ENCODE peak calls at places on chromosomes 7 and 10, in ten cellular contexts. One of them, this sample, is unnamed.

GRCh38 chr7:114317450-114318098 is 97.0 kb upstream of the FOXP2 start:
- DNase-seq in foreskin keratinocyte: no peak
- DNase-seq in tibial nerve: no peak
- DNase-seq in heart left ventricle: no peak
- DNase-seq in HepG2: no peak
- DNase-seq in gastrocnemius medialis: no peak
- DNase-seq in breast epithelium: no peak
- DNase-seq in RWPE2: no peak
- DNase-seq in Panc1: no peak
- DNase-seq in fibroblast of lung: no peak
- DNase-seq in this sample: no peak

GRCh38 chr10:30553625-30554442 is 75.7 kb downstream of the LYZL2 start:
- DNase-seq in foreskin keratinocyte: no peak
- DNase-seq in tibial nerve: peak; percentile 76
- DNase-seq in heart left ventricle: peak; percentile 84
- DNase-seq in HepG2: peak; percentile 57
- DNase-seq in gastrocnemius medialis: peak; percentile 62
- DNase-seq in breast epithelium: no peak
- DNase-seq in RWPE2: no peak
- DNase-seq in Panc1: no peak
- DNase-seq in fibroblast of lung: peak; percentile 18
- DNase-seq in this sample: no peak

GRCh38 chr7:273327-273726 is 16.6 kb upstream of the FOXL3 start:
- DNase-seq in foreskin keratinocyte: no peak
- DNase-seq in tibial nerve: no peak
- DNase-seq in heart left ventricle: no peak
- DNase-seq in HepG2: no peak
- DNase-seq in gastrocnemius medialis: no peak
- DNase-seq in breast epithelium: no peak
- DNase-seq in RWPE2: peak; percentile 14
- DNase-seq in Panc1: no peak
- DNase-seq in fibroblast of lung: no peak
- DNase-seq in this sample: no peak

GRCh38 chr7:34165927-34166550 is 260.7 kb downstream of the BMPER start:
- DNase-seq in foreskin keratinocyte: peak; percentile 30
- DNase-seq in tibial nerve: no peak
- DNase-seq in heart left ventricle: no peak
- DNase-seq in HepG2: peak; percentile 25
- DNase-seq in gastrocnemius medialis: no peak
- DNase-seq in breast epithelium: no peak
- DNase-seq in RWPE2: no peak
- DNase-seq in Panc1: no peak
- DNase-seq in fibroblast of lung: peak; percentile 27
- DNase-seq in this sample: no peak

GRCh38 chr7:146172112-146172511 is 55.5 kb downstream of the CNTNAP2 start:
- DNase-seq in foreskin keratinocyte: no peak
- DNase-seq in tibial nerve: no peak
- DNase-seq in heart left ventricle: no peak
- DNase-seq in HepG2: no peak
- DNase-seq in gastrocnemius medialis: no peak
- DNase-seq in breast epithelium: no peak
- DNase-seq in RWPE2: no peak
- DNase-seq in Panc1: no peak
- DNase-seq in fibroblast of lung: no peak
- DNase-seq in this sample: no peak

GRCh38 chr7:135466442-135467206 is 43.3 kb downstream of the CNOT4 start:
- DNase-seq in foreskin keratinocyte: no peak
- DNase-seq in tibial nerve: no peak
- DNase-seq in heart left ventricle: no peak
- DNase-seq in HepG2: no peak
- DNase-seq in gastrocnemius medialis: no peak
- DNase-seq in breast epithelium: no peak
- DNase-seq in RWPE2: no peak
- DNase-seq in Panc1: no peak
- DNase-seq in fibroblast of lung: no peak
- DNase-seq in this sample: no peak

GRCh38 chr7:73992104-73992562 is 35.8 kb upstream of the ELN start:
- DNase-seq in foreskin keratinocyte: no peak
- DNase-seq in tibial nerve: no peak
- DNase-seq in heart left ventricle: no peak
- DNase-seq in HepG2: no peak
- DNase-seq in gastrocnemius medialis: no peak
- DNase-seq in breast epithelium: peak; percentile 46
- DNase-seq in RWPE2: no peak
- DNase-seq in Panc1: no peak
- DNase-seq in fibroblast of lung: peak; percentile 88
- DNase-seq in this sample: peak; percentile 68

GRCh38 chr10:92242910-92243671 is 47.8 kb downstream of the CPEB3 start:
- DNase-seq in foreskin keratinocyte: peak; percentile 75
- DNase-seq in tibial nerve: peak; percentile 38
- DNase-seq in heart left ventricle: no peak
- DNase-seq in HepG2: peak; percentile 58
- DNase-seq in gastrocnemius medialis: peak; percentile 69
- DNase-seq in breast epithelium: peak; percentile 39
- DNase-seq in RWPE2: no peak
- DNase-seq in Panc1: peak; percentile 39
- DNase-seq in fibroblast of lung: peak; percentile 71
- DNase-seq in this sample: no peak

GRCh38 chr7:104127204-104127603 is 80.6 kb downstream of the ORC5 start:
- DNase-seq in foreskin keratinocyte: no peak
- DNase-seq in tibial nerve: no peak
- DNase-seq in heart left ventricle: no peak
- DNase-seq in HepG2: no peak
- DNase-seq in gastrocnemius medialis: no peak
- DNase-seq in breast epithelium: no peak
- DNase-seq in RWPE2: no peak
- DNase-seq in Panc1: no peak
- DNase-seq in fibroblast of lung: no peak
- DNase-seq in this sample: no peak

GRCh38 chr7:1536105-1536767 is 5.7 kb downstream of the MAFK start:
- DNase-seq in foreskin keratinocyte: no peak
- DNase-seq in tibial nerve: no peak
- DNase-seq in heart left ventricle: peak; percentile 66
- DNase-seq in HepG2: no peak
- DNase-seq in gastrocnemius medialis: no peak
- DNase-seq in breast epithelium: no peak
- DNase-seq in RWPE2: no peak
- DNase-seq in Panc1: no peak
- DNase-seq in fibroblast of lung: no peak
- DNase-seq in this sample: no peak

GRCh38 chr7:21140622-21141021 is 287.3 kb upstream of the SP4 start:
- DNase-seq in foreskin keratinocyte: peak; percentile 52
- DNase-seq in tibial nerve: no peak
- DNase-seq in heart left ventricle: no peak
- DNase-seq in HepG2: no peak
- DNase-seq in gastrocnemius medialis: no peak
- DNase-seq in breast epithelium: no peak
- DNase-seq in RWPE2: no peak
- DNase-seq in Panc1: no peak
- DNase-seq in fibroblast of lung: no peak
- DNase-seq in this sample: no peak

DNA sequence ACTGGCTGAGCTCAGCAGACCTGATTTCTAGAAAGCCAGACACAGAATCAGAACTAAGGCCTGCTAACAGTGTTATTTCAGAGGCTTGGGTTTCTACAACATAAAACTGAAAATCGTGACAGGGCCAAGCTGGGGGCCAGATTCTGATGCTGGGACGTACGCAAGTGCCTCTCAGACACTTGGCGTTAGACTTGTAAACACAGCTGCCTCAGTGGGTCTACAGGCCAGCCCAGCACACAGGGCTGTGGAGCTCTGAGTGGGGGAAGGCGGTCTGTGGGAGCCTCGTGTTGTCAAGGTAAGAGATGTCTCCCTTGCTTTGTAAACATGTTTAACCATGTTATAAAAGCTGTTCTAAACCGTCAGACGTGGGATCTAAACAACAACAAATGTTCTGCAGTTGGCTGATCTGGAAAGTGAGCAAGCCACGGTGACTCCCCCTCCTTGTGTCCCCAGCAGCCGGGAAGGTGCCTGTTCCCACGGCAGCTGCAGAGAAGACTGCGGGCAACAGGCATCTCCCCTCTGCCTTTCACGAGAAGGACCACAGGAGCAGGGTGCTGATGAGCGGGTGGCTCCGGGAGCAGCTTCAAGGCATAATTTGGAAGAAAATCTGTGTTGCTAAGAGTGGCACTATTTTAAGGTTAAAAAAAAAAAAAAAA is 67.8 kb downstream of the ZRANB1 start:
- DNase-seq in foreskin keratinocyte: no peak
- DNase-seq in tibial nerve: no peak
- DNase-seq in heart left ventricle: no peak
- DNase-seq in HepG2: no peak
- DNase-seq in gastrocnemius medialis: no peak
- DNase-seq in breast epithelium: no peak
- DNase-seq in RWPE2: peak; percentile 18
- DNase-seq in Panc1: no peak
- DNase-seq in fibroblast of lung: no peak
- DNase-seq in this sample: no peak
- TF ChIP-seq CTCF in foreskin keratinocyte: no peak
- TF ChIP-seq CTCF in tibial nerve: no peak
- TF ChIP-seq CTCF in heart left ventricle: no peak
- TF ChIP-seq CTCF in HepG2: no peak
- TF ChIP-seq CTCF in gastrocnemius medialis: no peak
- TF ChIP-seq CTCF in breast epithelium: no peak
- TF ChIP-seq CTCF in RWPE2: no peak
- TF ChIP-seq CTCF in Panc1: no peak
- TF ChIP-seq CTCF in fibroblast of lung: no peak
- TF ChIP-seq CTCF in this sample: no peak

GRCh38 chr10:124534231-124534798 is 72.7 kb downstream of the LHPP start:
- DNase-seq in foreskin keratinocyte: no peak
- DNase-seq in tibial nerve: no peak
- DNase-seq in heart left ventricle: no peak
- DNase-seq in HepG2: no peak
- DNase-seq in gastrocnemius medialis: no peak
- DNase-seq in breast epithelium: no peak
- DNase-seq in RWPE2: no peak
- DNase-seq in Panc1: no peak
- DNase-seq in fibroblast of lung: peak; percentile 18
- DNase-seq in this sample: no peak
- H3K27ac ChIP-seq in foreskin keratinocyte: no peak overlapping the region
- H3K27ac ChIP-seq in tibial nerve: no peak overlapping the region
- H3K27ac ChIP-seq in heart left ventricle: no peak overlapping the region
- H3K27ac ChIP-seq in HepG2: no peak overlapping the region
- H3K27ac ChIP-seq in gastrocnemius medialis: no peak overlapping the region
- H3K27ac ChIP-seq in breast epithelium: no peak overlapping the region
- H3K27ac ChIP-seq in RWPE2: no peak overlapping the region
- H3K27ac ChIP-seq in Panc1: no peak overlapping the region
- H3K27ac ChIP-seq in fibroblast of lung: no peak overlapping the region
- H3K27ac ChIP-seq in this sample: no peak overlapping the region

GRCh38 chr10:125020386-125020785 is 78.5 kb downstream of the ZRANB1 start:
- DNase-seq in foreskin keratinocyte: no peak
- DNase-seq in tibial nerve: no peak
- DNase-seq in heart left ventricle: peak; percentile 40
- DNase-seq in HepG2: no peak
- DNase-seq in gastrocnemius medialis: no peak
- DNase-seq in breast epithelium: no peak
- DNase-seq in RWPE2: no peak
- DNase-seq in Panc1: no peak
- DNase-seq in fibroblast of lung: no peak
- DNase-seq in this sample: no peak
- H3K4me1 ChIP-seq in foreskin keratinocyte: no peaks in the 10 kb centered on the region
- H3K4me1 ChIP-seq in tibial nerve: peaks cover 39% of the 10 kb centered on the region
- H3K4me1 ChIP-seq in heart left ventricle: peaks cover 83% of the 10 kb centered on the region
- H3K4me1 ChIP-seq in HepG2: peaks cover 14% of the 10 kb centered on the region
- H3K4me1 ChIP-seq in gastrocnemius medialis: peaks cover 100% of the 10 kb centered on the region
- H3K4me1 ChIP-seq in breast epithelium: peaks cover 22% of the 10 kb centered on the region
- H3K4me1 ChIP-seq in RWPE2: no peaks in the 10 kb centered on the region
- H3K4me1 ChIP-seq in Panc1: no peaks in the 10 kb centered on the region
- H3K4me1 ChIP-seq in fibroblast of lung: peaks cover 26% of the 10 kb centered on the region
- H3K4me1 ChIP-seq in this sample: peaks cover 62% of the 10 kb centered on the region

DNA sequence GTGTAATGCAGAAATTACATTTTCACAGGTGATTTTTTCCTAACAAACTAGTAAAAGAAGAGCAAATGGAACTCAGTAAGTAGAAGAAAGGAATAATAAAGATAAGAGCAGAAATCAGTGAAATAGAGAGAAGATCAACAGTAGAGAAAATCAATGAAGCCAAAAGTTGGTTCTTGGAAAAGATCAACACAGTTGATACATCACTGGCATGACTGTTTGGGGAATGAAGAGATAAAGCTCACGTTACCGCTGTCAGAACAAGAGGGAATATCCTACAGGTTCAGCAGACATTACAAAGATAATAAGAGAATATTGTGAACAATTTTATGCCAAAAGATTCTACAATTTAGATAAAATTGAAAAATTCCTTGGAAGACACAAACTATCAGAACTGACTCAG is 146.4 kb downstream of the ACTR3B start:
- DNase-seq in foreskin keratinocyte: no peak
- DNase-seq in tibial nerve: no peak
- DNase-seq in heart left ventricle: no peak
- DNase-seq in HepG2: no peak
- DNase-seq in gastrocnemius medialis: no peak
- DNase-seq in breast epithelium: no peak
- DNase-seq in RWPE2: no peak
- DNase-seq in Panc1: no peak
- DNase-seq in fibroblast of lung: no peak
- DNase-seq in this sample: no peak
- TF ChIP-seq CTCF in foreskin keratinocyte: no peak
- TF ChIP-seq CTCF in tibial nerve: no peak
- TF ChIP-seq CTCF in heart left ventricle: no peak
- TF ChIP-seq CTCF in HepG2: no peak
- TF ChIP-seq CTCF in gastrocnemius medialis: no peak
- TF ChIP-seq CTCF in breast epithelium: no peak
- TF ChIP-seq CTCF in RWPE2: no peak
- TF ChIP-seq CTCF in Panc1: no peak
- TF ChIP-seq CTCF in fibroblast of lung: no peak
- TF ChIP-seq CTCF in this sample: no peak

DNA sequence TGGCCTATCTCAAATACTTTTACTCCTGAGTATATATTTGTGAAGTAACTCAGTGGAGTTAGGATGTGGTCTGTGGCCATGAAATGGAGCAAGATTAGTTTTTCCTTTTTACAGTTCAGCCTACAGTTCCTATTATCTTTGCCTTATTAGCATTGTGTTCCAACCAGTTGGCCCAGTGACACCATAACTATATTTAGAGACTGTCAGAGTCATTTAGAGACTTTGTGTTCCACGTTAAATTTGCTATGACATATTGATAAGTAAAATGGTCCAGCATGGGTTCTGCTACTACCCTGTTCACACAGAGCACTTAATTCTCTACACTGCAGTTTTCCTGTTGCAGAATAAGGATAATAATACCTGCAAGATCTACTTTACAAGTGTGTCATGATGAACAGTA is 68.3 kb upstream of the RAB11FIP2 start:
- DNase-seq in foreskin keratinocyte: no peak
- DNase-seq in tibial nerve: no peak
- DNase-seq in heart left ventricle: no peak
- DNase-seq in HepG2: no peak
- DNase-seq in gastrocnemius medialis: no peak
- DNase-seq in breast epithelium: no peak
- DNase-seq in RWPE2: no peak
- DNase-seq in Panc1: no peak
- DNase-seq in fibroblast of lung: no peak
- DNase-seq in this sample: no peak
- H3K27ac ChIP-seq in foreskin keratinocyte: no peak overlapping the region
- H3K27ac ChIP-seq in tibial nerve: no peak overlapping the region
- H3K27ac ChIP-seq in heart left ventricle: no peak overlapping the region
- H3K27ac ChIP-seq in HepG2: no peak overlapping the region
- H3K27ac ChIP-seq in gastrocnemius medialis: no peak overlapping the region
- H3K27ac ChIP-seq in breast epithelium: no peak overlapping the region
- H3K27ac ChIP-seq in RWPE2: no peak overlapping the region
- H3K27ac ChIP-seq in Panc1: no peak overlapping the region
- H3K27ac ChIP-seq in fibroblast of lung: no peak overlapping the region
- H3K27ac ChIP-seq in this sample: no peak overlapping the region

GRCh38 chr7:2896141-2896540 is 52.0 kb upstream of the GNA12 start:
- DNase-seq in foreskin keratinocyte: no peak
- DNase-seq in tibial nerve: no peak
- DNase-seq in heart left ventricle: no peak
- DNase-seq in HepG2: no peak
- DNase-seq in gastrocnemius medialis: no peak
- DNase-seq in breast epithelium: no peak
- DNase-seq in RWPE2: no peak
- DNase-seq in Panc1: no peak
- DNase-seq in fibroblast of lung: no peak
- DNase-seq in this sample: no peak
- H3K4me1 ChIP-seq in foreskin keratinocyte: no peaks in the 10 kb centered on the region
- H3K4me1 ChIP-seq in tibial nerve: no peaks in the 10 kb centered on the region
- H3K4me1 ChIP-seq in heart left ventricle: no peaks in the 10 kb centered on the region
- H3K4me1 ChIP-seq in HepG2: no peaks in the 10 kb centered on the region
- H3K4me1 ChIP-seq in gastrocnemius medialis: no peaks in the 10 kb centered on the region
- H3K4me1 ChIP-seq in breast epithelium: no peaks in the 10 kb centered on the region
- H3K4me1 ChIP-seq in RWPE2: no peaks in the 10 kb centered on the region
- H3K4me1 ChIP-seq in Panc1: peaks cover 3% of the 10 kb centered on the region
- H3K4me1 ChIP-seq in fibroblast of lung: no peaks in the 10 kb centered on the region
- H3K4me1 ChIP-seq in this sample: peaks cover 13% of the 10 kb centered on the region

This sample was measured in thoracic aorta.